ENCODE peak calls at places on chromosomes 12 and 14, in six cellular contexts. One of them, this sample, is unnamed.

GRCh38 chr12:96397756-96398421 is 2.4 kb downstream of the CDK17 start:
- DNase-seq in fibroblast of lung: peak; percentile 46
- DNase-seq in left colon: no peak
- DNase-seq in NCI-H460: no peak
- DNase-seq in lower lobe of right lung: no peak
- DNase-seq in neural crest cell: no peak
- DNase-seq in this sample: no peak

GRCh38 chr14:73973497-73973896 is 23.4 kb downstream of the COQ6 start:
- DNase-seq in fibroblast of lung: no peak
- DNase-seq in neural crest cell: no peak
- DNase-seq in NCI-H460: no peak
- DNase-seq in left colon: no peak
- DNase-seq in lower lobe of right lung: no peak
- DNase-seq in this sample: no peak

GRCh38 chr14:85948163-85948562 is 418.2 kb downstream of the FLRT2 start:
- DNase-seq in left colon: no peak
- DNase-seq in fibroblast of lung: no peak
- DNase-seq in lower lobe of right lung: no peak
- DNase-seq in neural crest cell: no peak
- DNase-seq in NCI-H460: no peak
- DNase-seq in this sample: no peak

GRCh38 chr12:12214635-12215131 is 52.2 kb downstream of the LRP6 start:
- DNase-seq in NCI-H460: no peak
- DNase-seq in fibroblast of lung: peak; percentile 6
- DNase-seq in neural crest cell: no peak
- DNase-seq in left colon: no peak
- DNase-seq in lower lobe of right lung: no peak
- DNase-seq in this sample: no peak

GRCh38 chr12:126537961-126538530 is 1472.8 kb downstream of the AACS start:
- DNase-seq in fibroblast of lung: no peak
- DNase-seq in left colon: no peak
- DNase-seq in lower lobe of right lung: no peak
- DNase-seq in NCI-H460: no peak
- DNase-seq in neural crest cell: no peak
- DNase-seq in this sample: no peak

GRCh38 chr14:64856528-64857445 is 22.9 kb downstream of the SPTB start:
- DNase-seq in left colon: no peak
- DNase-seq in lower lobe of right lung: no peak
- DNase-seq in neural crest cell: no peak
- DNase-seq in NCI-H460: no peak
- DNase-seq in fibroblast of lung: no peak
- DNase-seq in this sample: no peak

GRCh38 chr12:51329742-51330141 is 5.8 kb upstream of the BIN2 start:
- DNase-seq in fibroblast of lung: no peak
- DNase-seq in lower lobe of right lung: no peak
- DNase-seq in NCI-H460: no peak
- DNase-seq in neural crest cell: no peak
- DNase-seq in left colon: no peak
- DNase-seq in this sample: no peak

GRCh38 chr12:98697209-98697608 is 52.1 kb downstream of the APAF1 start:
- DNase-seq in neural crest cell: no peak
- DNase-seq in left colon: no peak
- DNase-seq in fibroblast of lung: no peak
- DNase-seq in lower lobe of right lung: no peak
- DNase-seq in NCI-H460: no peak
- DNase-seq in this sample: no peak

GRCh38 chr14:39734306-39734705 is 302.1 kb upstream of the FBXO33 start:
- DNase-seq in left colon: no peak
- DNase-seq in NCI-H460: no peak
- DNase-seq in fibroblast of lung: no peak
- DNase-seq in neural crest cell: no peak
- DNase-seq in lower lobe of right lung: no peak
- DNase-seq in this sample: no peak

GRCh38 chr12:100375023-100375737 is 18.3 kb downstream of the SLC17A8 start:
- DNase-seq in neural crest cell: no peak
- DNase-seq in left colon: peak; percentile 50
- DNase-seq in fibroblast of lung: peak; percentile 53
- DNase-seq in NCI-H460: no peak
- DNase-seq in lower lobe of right lung: peak; percentile 52
- DNase-seq in this sample: peak; percentile 67

GRCh38 chr12:29831173-29831572 is 47.4 kb upstream of the TMTC1 start:
- DNase-seq in fibroblast of lung: no peak
- DNase-seq in lower lobe of right lung: no peak
- DNase-seq in left colon: no peak
- DNase-seq in NCI-H460: no peak
- DNase-seq in neural crest cell: no peak
- DNase-seq in this sample: no peak

GRCh38 chr14:93619176-93619793 is 169.0 kb downstream of the PRIMA1 start:
- DNase-seq in fibroblast of lung: peak; percentile 58
- DNase-seq in NCI-H460: peak; percentile 58
- DNase-seq in lower lobe of right lung: no peak
- DNase-seq in neural crest cell: peak; percentile 34
- DNase-seq in left colon: no peak
- DNase-seq in this sample: no peak

GRCh38 chr14:20413785-20414117 is 450 bp upstream of the TEP1 start:
- DNase-seq in NCI-H460: peak; percentile 4
- DNase-seq in lower lobe of right lung: no peak
- DNase-seq in fibroblast of lung: peak; percentile 14
- DNase-seq in neural crest cell: no peak
- DNase-seq in left colon: no peak
- DNase-seq in this sample: no peak

GRCh38 chr14:98953544-98954346 is 318.3 kb downstream of the BCL11B start:
- DNase-seq in lower lobe of right lung: no peak
- DNase-seq in fibroblast of lung: peak; percentile 86
- DNase-seq in neural crest cell: no peak
- DNase-seq in left colon: peak; percentile 52
- DNase-seq in NCI-H460: no peak
- DNase-seq in this sample: no peak

GRCh38 chr14:34498684-34499412 is 36.8 kb upstream of the SPTSSA start:
- DNase-seq in fibroblast of lung: peak; percentile 45
- DNase-seq in neural crest cell: no peak
- DNase-seq in lower lobe of right lung: no peak
- DNase-seq in NCI-H460: peak; percentile 72
- DNase-seq in left colon: peak; percentile 44
- DNase-seq in this sample: no peak

GRCh38 chr12:12447837-12448236 is 91.0 kb downstream of the BORCS5 start:
- DNase-seq in fibroblast of lung: no peak
- DNase-seq in lower lobe of right lung: no peak
- DNase-seq in neural crest cell: no peak
- DNase-seq in NCI-H460: no peak
- DNase-seq in left colon: no peak
- DNase-seq in this sample: no peak

GRCh38 chr12:113384778-113385177 is 18.9 kb downstream of the SDS start:
- DNase-seq in lower lobe of right lung: no peak
- DNase-seq in fibroblast of lung: no peak
- DNase-seq in neural crest cell: no peak
- DNase-seq in NCI-H460: no peak
- DNase-seq in left colon: no peak
- DNase-seq in this sample: no peak

GRCh38 chr14:69708586-69709169 is 58.3 kb upstream of the SRSF5 start:
- DNase-seq in fibroblast of lung: peak; percentile 22
- DNase-seq in neural crest cell: peak; percentile 51
- DNase-seq in lower lobe of right lung: no peak
- DNase-seq in left colon: no peak
- DNase-seq in NCI-H460: no peak
- DNase-seq in this sample: no peak

GRCh38 chr12:54030889-54031860 is 1.7 kb upstream of the HOXC5 start:
- DNase-seq in neural crest cell: no peak
- DNase-seq in NCI-H460: no peak
- DNase-seq in left colon: peak; percentile 12
- DNase-seq in fibroblast of lung: peak; percentile 32
- DNase-seq in lower lobe of right lung: no peak
- DNase-seq in this sample: peak; percentile 58

GRCh38 chr12:93786669-93787397 is 109.7 kb downstream of the CRADD start:
- DNase-seq in fibroblast of lung: no peak
- DNase-seq in neural crest cell: no peak
- DNase-seq in left colon: no peak
- DNase-seq in lower lobe of right lung: no peak
- DNase-seq in NCI-H460: no peak
- DNase-seq in this sample: no peak

GRCh38 chr14:93688794-93689193 is 99.5 kb downstream of the PRIMA1 start:
- DNase-seq in NCI-H460: no peak
- DNase-seq in fibroblast of lung: no peak
- DNase-seq in neural crest cell: no peak
- DNase-seq in left colon: no peak
- DNase-seq in lower lobe of right lung: no peak
- DNase-seq in this sample: no peak

GRCh38 chr12:15171015-15171646 is 50.1 kb downstream of the RERG start:
- DNase-seq in fibroblast of lung: no peak
- DNase-seq in lower lobe of right lung: no peak
- DNase-seq in neural crest cell: no peak
- DNase-seq in NCI-H460: no peak
- DNase-seq in left colon: no peak
- DNase-seq in this sample: no peak

GRCh38 chr12:121124402-121125109 is 8.1 kb upstream of the P2RX7 start:
- DNase-seq in lower lobe of right lung: no peak
- DNase-seq in fibroblast of lung: peak; percentile 64
- DNase-seq in neural crest cell: no peak
- DNase-seq in NCI-H460: peak; percentile 67
- DNase-seq in left colon: no peak
- DNase-seq in this sample: no peak

GRCh38 chr12:100826323-100826722 is 31.7 kb downstream of the ANO4 start:
- DNase-seq in left colon: peak; percentile 25
- DNase-seq in NCI-H460: peak; percentile 27
- DNase-seq in neural crest cell: peak; percentile 60
- DNase-seq in fibroblast of lung: peak; percentile 64
- DNase-seq in lower lobe of right lung: no peak
- DNase-seq in this sample: peak; percentile 64

GRCh38 chr14:72810201-72810600 is 83.7 kb downstream of the DPF3 start:
- DNase-seq in NCI-H460: no peak
- DNase-seq in left colon: no peak
- DNase-seq in lower lobe of right lung: no peak
- DNase-seq in fibroblast of lung: no peak
- DNase-seq in neural crest cell: no peak
- DNase-seq in this sample: no peak

GRCh38 chr14:56482306-56482705 is 97.3 kb upstream of the TMEM260 start:
- DNase-seq in left colon: no peak
- DNase-seq in fibroblast of lung: peak; percentile 14
- DNase-seq in NCI-H460: peak; percentile 30
- DNase-seq in neural crest cell: peak; percentile 16
- DNase-seq in lower lobe of right lung: no peak
- DNase-seq in this sample: no peak